ENCODE peak calls at places on chromosomes 4 and X, in eight cellular contexts. One of them, this sample, is unnamed.

GRCh38 chr4:136392576-136392975 is 1139.7 kb downstream of the PCDH18 start:
- DNase-seq in Panc1: no peak
- DNase-seq in tibial artery: no peak
- DNase-seq in AG04450: peak; percentile 13
- DNase-seq in tibial nerve: no peak
- DNase-seq in upper lobe of right lung: no peak
- DNase-seq in HCT116: no peak
- DNase-seq in kidney epithelial cell: peak; percentile 5
- DNase-seq in this sample: no peak

GRCh38 chr4:125985856-125986255 is 671.1 kb downstream of the FAT4 start:
- DNase-seq in HCT116: no peak
- DNase-seq in tibial artery: no peak
- DNase-seq in AG04450: no peak
- DNase-seq in kidney epithelial cell: no peak
- DNase-seq in upper lobe of right lung: no peak
- DNase-seq in tibial nerve: no peak
- DNase-seq in Panc1: no peak
- DNase-seq in this sample: peak; percentile 50

GRCh38 chr4:175350246-175350645 is 432.1 kb downstream of the ADAM29 start:
- DNase-seq in tibial nerve: no peak
- DNase-seq in upper lobe of right lung: no peak
- DNase-seq in tibial artery: no peak
- DNase-seq in HCT116: no peak
- DNase-seq in kidney epithelial cell: no peak
- DNase-seq in AG04450: no peak
- DNase-seq in Panc1: no peak
- DNase-seq in this sample: no peak

GRCh38 chrX:123013141-123013540 is 170.9 kb upstream of the GRIA3 start:
- DNase-seq in tibial nerve: no peak
- DNase-seq in HCT116: no peak
- DNase-seq in AG04450: no peak
- DNase-seq in upper lobe of right lung: no peak
- DNase-seq in Panc1: no peak
- DNase-seq in tibial artery: no peak
- DNase-seq in kidney epithelial cell: no peak
- DNase-seq in this sample: no peak

GRCh38 chr4:15779336-15779735 is 1.2 kb downstream of the CD38 start:
- DNase-seq in tibial nerve: peak; percentile 72
- DNase-seq in tibial artery: peak; percentile 75
- DNase-seq in kidney epithelial cell: peak; percentile 9
- DNase-seq in upper lobe of right lung: peak; percentile 70
- DNase-seq in HCT116: no peak
- DNase-seq in AG04450: no peak
- DNase-seq in Panc1: no peak
- DNase-seq in this sample: no peak

GRCh38 chrX:101823236-101823635 is 108.6 kb downstream of the ZMAT1 start:
- DNase-seq in AG04450: no peak
- DNase-seq in Panc1: no peak
- DNase-seq in upper lobe of right lung: no peak
- DNase-seq in HCT116: no peak
- DNase-seq in tibial artery: no peak
- DNase-seq in tibial nerve: no peak
- DNase-seq in kidney epithelial cell: no peak
- DNase-seq in this sample: no peak

GRCh38 chrX:71541546-71542022 is 8.7 kb downstream of the OGT start:
- DNase-seq in kidney epithelial cell: no peak
- DNase-seq in upper lobe of right lung: no peak
- DNase-seq in tibial nerve: no peak
- DNase-seq in tibial artery: no peak
- DNase-seq in Panc1: no peak
- DNase-seq in HCT116: no peak
- DNase-seq in AG04450: no peak
- DNase-seq in this sample: no peak

GRCh38 chr4:87117051-87117729 is 103.2 kb downstream of the KLHL8 start:
- DNase-seq in tibial artery: no peak
- DNase-seq in AG04450: no peak
- DNase-seq in upper lobe of right lung: no peak
- DNase-seq in tibial nerve: no peak
- DNase-seq in Panc1: no peak
- DNase-seq in HCT116: no peak
- DNase-seq in kidney epithelial cell: peak; percentile 90
- DNase-seq in this sample: no peak

GRCh38 chr4:138561276-138561880 is 319.2 kb upstream of the SLC7A11 start:
- DNase-seq in upper lobe of right lung: peak; percentile 60
- DNase-seq in HCT116: no peak
- DNase-seq in tibial nerve: no peak
- DNase-seq in Panc1: no peak
- DNase-seq in kidney epithelial cell: no peak
- DNase-seq in tibial artery: no peak
- DNase-seq in AG04450: no peak
- DNase-seq in this sample: no peak

GRCh38 chr4:183861426-183861825 is 43.7 kb upstream of the STOX2 start:
- DNase-seq in AG04450: no peak
- DNase-seq in tibial artery: no peak
- DNase-seq in upper lobe of right lung: no peak
- DNase-seq in tibial nerve: no peak
- DNase-seq in Panc1: no peak
- DNase-seq in HCT116: no peak
- DNase-seq in kidney epithelial cell: no peak
- DNase-seq in this sample: no peak

GRCh38 chr4:154234576-154234975 is 257.0 kb downstream of the DCHS2 start:
- DNase-seq in tibial nerve: no peak
- DNase-seq in kidney epithelial cell: no peak
- DNase-seq in tibial artery: no peak
- DNase-seq in Panc1: no peak
- DNase-seq in AG04450: no peak
- DNase-seq in upper lobe of right lung: no peak
- DNase-seq in HCT116: no peak
- DNase-seq in this sample: no peak

GRCh38 chrX:153731845-153732215 is 7.2 kb downstream of the ABCD1 start:
- DNase-seq in HCT116: no peak
- DNase-seq in Panc1: no peak
- DNase-seq in kidney epithelial cell: no peak
- DNase-seq in tibial artery: no peak
- DNase-seq in upper lobe of right lung: no peak
- DNase-seq in AG04450: no peak
- DNase-seq in tibial nerve: no peak
- DNase-seq in this sample: no peak

GRCh38 chr4:20684852-20685763 is 15.2 kb upstream of the PACRGL start:
- DNase-seq in Panc1: no peak
- DNase-seq in HCT116: no peak
- DNase-seq in kidney epithelial cell: no peak
- DNase-seq in upper lobe of right lung: no peak
- DNase-seq in tibial nerve: no peak
- DNase-seq in AG04450: peak; percentile 3
- DNase-seq in tibial artery: no peak
- DNase-seq in this sample: peak; percentile 11

DNA sequence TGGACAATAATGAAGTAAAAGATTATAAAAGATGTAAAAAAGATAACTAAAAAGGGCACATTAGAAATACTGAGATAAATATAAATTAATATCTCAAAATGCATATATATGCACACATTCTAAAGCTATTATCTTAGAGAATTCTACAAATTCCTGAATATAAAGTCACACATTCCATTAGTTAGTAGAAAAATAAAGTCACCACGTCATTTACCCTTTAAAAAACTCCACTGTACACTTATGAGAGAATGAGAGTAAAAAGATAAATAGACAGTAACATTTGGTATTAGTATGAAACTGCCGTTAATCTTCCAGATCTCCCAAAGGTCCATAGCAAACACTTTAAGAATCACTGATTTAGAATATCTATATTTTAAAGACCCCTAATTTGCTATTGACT is 67.2 kb upstream of the IL15 start:
- DNase-seq in upper lobe of right lung: no peak
- DNase-seq in AG04450: no peak
- DNase-seq in tibial artery: no peak
- DNase-seq in tibial nerve: no peak
- DNase-seq in Panc1: no peak
- DNase-seq in HCT116: no peak
- DNase-seq in kidney epithelial cell: no peak
- DNase-seq in this sample: no peak
- H3K4me3 ChIP-seq in upper lobe of right lung: no peak overlapping the region
- H3K4me3 ChIP-seq in AG04450: no peak overlapping the region
- H3K4me3 ChIP-seq in tibial artery: no peak overlapping the region
- H3K4me3 ChIP-seq in tibial nerve: no peak overlapping the region
- H3K4me3 ChIP-seq in Panc1: no peak overlapping the region
- H3K4me3 ChIP-seq in HCT116: no peak overlapping the region
- H3K4me3 ChIP-seq in kidney epithelial cell: no peak overlapping the region
- H3K4me3 ChIP-seq in this sample: no peak overlapping the region

GRCh38 chr4:176638992-176639391 is 153.7 kb downstream of the VEGFC start:
- DNase-seq in tibial artery: no peak
- DNase-seq in tibial nerve: no peak
- DNase-seq in HCT116: no peak
- DNase-seq in Panc1: no peak
- DNase-seq in upper lobe of right lung: no peak
- DNase-seq in kidney epithelial cell: no peak
- DNase-seq in AG04450: no peak
- DNase-seq in this sample: no peak

GRCh38 chr4:176631611-176632010 is 161.1 kb downstream of the VEGFC start:
- DNase-seq in tibial nerve: no peak
- DNase-seq in AG04450: no peak
- DNase-seq in kidney epithelial cell: no peak
- DNase-seq in HCT116: no peak
- DNase-seq in Panc1: no peak
- DNase-seq in tibial artery: no peak
- DNase-seq in upper lobe of right lung: no peak
- DNase-seq in this sample: no peak

GRCh38 chr4:176641237-176641636 is 151.5 kb downstream of the VEGFC start:
- DNase-seq in tibial nerve: no peak
- DNase-seq in AG04450: no peak
- DNase-seq in tibial artery: no peak
- DNase-seq in kidney epithelial cell: no peak
- DNase-seq in upper lobe of right lung: no peak
- DNase-seq in HCT116: no peak
- DNase-seq in Panc1: no peak
- DNase-seq in this sample: no peak

GRCh38 chr4:176635372-176636261 is 157.1 kb downstream of the VEGFC start:
- DNase-seq in Panc1: peak; percentile 10
- DNase-seq in tibial artery: no peak
- DNase-seq in upper lobe of right lung: no peak
- DNase-seq in tibial nerve: no peak
- DNase-seq in kidney epithelial cell: peak; percentile 12
- DNase-seq in AG04450: no peak
- DNase-seq in HCT116: no peak
- DNase-seq in this sample: peak; percentile 9
- TF ChIP-seq CTCF in Panc1: no peak
- TF ChIP-seq CTCF in tibial artery: no peak
- TF ChIP-seq CTCF in upper lobe of right lung: no peak
- TF ChIP-seq CTCF in tibial nerve: no peak
- TF ChIP-seq CTCF in kidney epithelial cell: no peak
- TF ChIP-seq CTCF in AG04450: no peak
- TF ChIP-seq CTCF in HCT116: no peak
- TF ChIP-seq CTCF in this sample: no peak

DNA sequence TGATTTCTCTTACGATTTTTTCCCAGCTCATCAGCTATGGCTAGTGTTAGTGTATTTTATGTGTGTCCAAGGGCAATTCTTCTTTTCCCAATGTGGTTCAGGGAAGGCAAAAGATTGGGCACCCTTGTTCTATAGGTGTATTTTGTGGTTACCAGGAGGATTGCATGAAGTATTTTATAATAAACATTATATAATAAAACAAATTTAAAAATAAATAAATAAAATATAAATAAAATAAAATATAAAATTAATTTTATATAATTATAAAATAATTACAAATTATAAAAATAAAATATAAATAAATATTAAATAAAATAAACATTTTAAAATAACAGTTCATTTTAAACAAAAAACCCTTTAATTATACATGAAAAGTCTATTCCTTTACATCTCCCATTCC is 35.6 kb upstream of the UGT2B10 start:
- DNase-seq in kidney epithelial cell: no peak
- DNase-seq in AG04450: no peak
- DNase-seq in tibial artery: no peak
- DNase-seq in upper lobe of right lung: no peak
- DNase-seq in tibial nerve: no peak
- DNase-seq in HCT116: no peak
- DNase-seq in Panc1: no peak
- DNase-seq in this sample: no peak
- H3K4me3 ChIP-seq in kidney epithelial cell: no peak overlapping the region
- H3K4me3 ChIP-seq in AG04450: no peak overlapping the region
- H3K4me3 ChIP-seq in tibial artery: no peak overlapping the region
- H3K4me3 ChIP-seq in upper lobe of right lung: no peak overlapping the region
- H3K4me3 ChIP-seq in tibial nerve: no peak overlapping the region
- H3K4me3 ChIP-seq in HCT116: no peak overlapping the region
- H3K4me3 ChIP-seq in Panc1: no peak overlapping the region
- H3K4me3 ChIP-seq in this sample: no peak overlapping the region

DNA sequence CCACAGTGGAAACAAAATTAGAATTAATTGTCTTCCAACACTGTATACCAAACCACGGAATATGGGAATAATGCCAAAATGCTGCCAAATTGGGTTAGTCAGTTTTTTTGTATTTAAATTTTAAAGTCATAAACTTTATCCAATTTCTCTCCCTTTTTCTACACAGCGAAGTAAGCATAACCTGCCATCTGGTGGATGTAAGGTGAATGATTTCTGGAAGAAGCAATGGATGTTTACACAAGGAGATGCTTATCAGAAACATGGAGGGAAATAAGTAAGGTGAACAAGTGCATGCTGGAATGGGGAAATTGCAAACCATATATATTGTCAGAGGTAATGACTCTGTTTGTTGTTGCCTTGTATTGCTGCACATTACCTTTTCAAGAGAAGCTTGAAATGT is 691.9 kb downstream of the TECRL start:
- DNase-seq in kidney epithelial cell: peak; percentile 5
- DNase-seq in AG04450: no peak
- DNase-seq in tibial nerve: no peak
- DNase-seq in tibial artery: no peak
- DNase-seq in HCT116: no peak
- DNase-seq in upper lobe of right lung: no peak
- DNase-seq in Panc1: no peak
- DNase-seq in this sample: peak; percentile 4
- TF ChIP-seq CTCF in kidney epithelial cell: peak; percentile 46
- TF ChIP-seq CTCF in AG04450: no peak
- TF ChIP-seq CTCF in tibial nerve: no peak
- TF ChIP-seq CTCF in tibial artery: no peak
- TF ChIP-seq CTCF in HCT116: no peak
- TF ChIP-seq CTCF in upper lobe of right lung: peak; percentile 21
- TF ChIP-seq CTCF in Panc1: peak; percentile 18
- TF ChIP-seq CTCF in this sample: no peak